ENCODE peak calls at places on chromosomes 1 and 21, in six cellular contexts. U is hippocampal formation, B is HuH-7.5, F is cardiac fibroblast, L is GM03348, X is left ventricle myocardium superior. D is an unnamed sample.

GRCh38 chr1:165409957-165410356 is 35.0 kb downstream of the RXRG start:
- DNase-seq in U (no peak), B (no peak), F (no peak), L (no peak), X (no peak), D (no peak)

GRCh38 chr1:46131727-46132528 is 501 bp downstream of the PIK3R3 start:
- DNase-seq in U (no peak), B (no peak), F (peak; percentile 33), L (peak; percentile 19), X (peak; percentile 40), D (peak; percentile 27)

GRCh38 chr1:184367427-184368038 is 19.3 kb upstream of the C1orf21 start:
- DNase-seq in U (no peak), B (no peak), F (no peak), L (no peak), X (no peak), D (no peak)

GRCh38 chr21:44854391-44854663 is 19.2 kb downstream of the PTTG1IP start:
- DNase-seq in U (no peak), B (no peak), F (no peak), L (no peak), X (no peak), D (peak; percentile 63)

GRCh38 chr1:74053407-74053806 is 144.6 kb downstream of the LRRIQ3 start:
- DNase-seq in U (no peak), B (no peak), F (no peak), L (no peak), X (no peak), D (no peak)

GRCh38 chr1:15236226-15237145 is 10.5 kb upstream of the FHAD1 start:
- DNase-seq in U (no peak), B (no peak), F (peak; percentile 25), L (peak; percentile 24), X (no peak), D (peak; percentile 10)

GRCh38 chr1:31396633-31397351 is 16.2 kb upstream of the SERINC2 start:
- DNase-seq in U (no peak), B (no peak), F (peak; percentile 89), L (peak; percentile 79), X (no peak), D (peak; percentile 79)

GRCh38 chr1:54813479-54814147 is 12.5 kb upstream of the TTC22 start:
- DNase-seq in U (no peak), B (no peak), F (no peak), L (no peak), X (no peak), D (no peak)

GRCh38 chr1:248924696-248925532 is 18.9 kb downstream of the PGBD2 start:
- DNase-seq in U (peak; percentile 54), B (no peak), F (peak; percentile 62), L (peak; percentile 39), X (no peak), D (peak; percentile 74)

GRCh38 chr1:66733348-66734017 is 18.8 kb upstream of the DYNLT5 start:
- DNase-seq in U (no peak), B (no peak), F (peak; percentile 56), L (no peak), X (no peak), D (no peak)

GRCh38 chr1:9248341-9249262 is 14.0 kb downstream of the H6PD start:
- DNase-seq in U (no peak), B (no peak), F (no peak), L (no peak), X (no peak), D (no peak)

GRCh38 chr21:33109574-33110339 is 39.8 kb downstream of the OLIG1 start:
- DNase-seq in U (no peak), B (no peak), F (no peak), L (no peak), X (no peak), D (peak; percentile 27)

GRCh38 chr1:94708811-94709210 is 111.3 kb upstream of the SLC44A3 start:
- DNase-seq in U (no peak), B (no peak), F (no peak), L (no peak), X (no peak), D (no peak)

GRCh38 chr1:207173396-207173795 is 69.4 kb downstream of the C4BPA start:
- DNase-seq in U (no peak), B (no peak), F (no peak), L (no peak), X (no peak), D (no peak)

GRCh38 chr1:180722586-180722985 is 90.8 kb downstream of the XPR1 start:
- DNase-seq in U (no peak), B (no peak), F (no peak), L (no peak), X (no peak), D (no peak)

GRCh38 chr21:26437326-26438009 is 135.6 kb downstream of the CYYR1 start:
- DNase-seq in U (no peak), B (no peak), F (peak; percentile 66), L (peak; percentile 25), X (no peak), D (no peak)

GRCh38 chr1:181743878-181744312 is 260.6 kb downstream of the CACNA1E start:
- DNase-seq in U (peak; percentile 24), B (no peak), F (no peak), L (no peak), X (no peak), D (no peak)

GRCh38 chr1:48936436-48936835 is 159.7 kb upstream of the BEND5 start:
- DNase-seq in U (no peak), B (no peak), F (no peak), L (no peak), X (no peak), D (no peak)

GRCh38 chr21:45152265-45152746 is 77.9 kb downstream of the ADARB1 start:
- DNase-seq in U (no peak), B (no peak), F (no peak), L (no peak), X (peak; percentile 60), D (peak; percentile 92)

GRCh38 chr1:232462200-232462599 is 167.7 kb downstream of the SIPA1L2 start:
- DNase-seq in U (no peak), B (no peak), F (no peak), L (no peak), X (no peak), D (no peak)

GRCh38 chr1:216587715-216588114 is 135.5 kb downstream of the ESRRG start:
- DNase-seq in U (no peak), B (no peak), F (no peak), L (no peak), X (no peak), D (no peak)

GRCh38 chr1:19932866-19933265 is 9.4 kb upstream of the PLA2G2E start:
- DNase-seq in U (no peak), B (no peak), F (no peak), L (no peak), X (no peak), D (no peak)

GRCh38 chr1:69710484-69710883 is 142.8 kb downstream of the LRRC7 start:
- DNase-seq in U (no peak), B (no peak), F (peak; percentile 7), L (peak; percentile 14), X (no peak), D (no peak)

GRCh38 chr1:201028473-201028889 is 5.0 kb upstream of the KIF21B start:
- DNase-seq in U (peak; percentile 53), B (no peak), F (peak; percentile 45), L (no peak), X (no peak), D (no peak)

GRCh38 chr21:42437786-42438185 is 34.1 kb downstream of the UBASH3A start:
- DNase-seq in U (no peak), B (no peak), F (no peak), L (no peak), X (no peak), D (no peak)

GRCh38 chr1:183029591-183030000 is 6.4 kb downstream of the LAMC1 start:
- DNase-seq in U (no peak), B (no peak), F (peak; percentile 92), L (peak; percentile 48), X (no peak), D (no peak)

GRCh38 chr1:21149862-21150432 is 26.8 kb downstream of the EIF4G3 start:
- DNase-seq in U (peak; percentile 40), B (no peak), F (peak; percentile 93), L (peak; percentile 87), X (peak; percentile 40), D (no peak)

GRCh38 chr1:205920159-205920558 is 23.1 kb downstream of the SLC26A9 start:
- DNase-seq in U (peak; percentile 22), B (no peak), F (peak; percentile 84), L (no peak), X (peak; percentile 74), D (no peak)

GRCh38 chr1:37722181-37723071 is 30.1 kb downstream of the CDCA8 start:
- DNase-seq in U (peak; percentile 72), B (no peak), F (no peak), L (no peak), X (no peak), D (no peak)

GRCh38 chr1:181423301-181423918 is 59.9 kb upstream of the CACNA1E start:
- DNase-seq in U (peak; percentile 54), B (peak; percentile 52), F (peak; percentile 44), L (peak; percentile 56), X (peak; percentile 65), D (peak; percentile 34)

GRCh38 chr1:156578006-156578405 is 1.5 kb upstream of the TTC24 start:
- DNase-seq in U (no peak), B (no peak), F (no peak), L (no peak), X (no peak), D (no peak)

GRCh38 chr1:151251656-151252470 is 2.7 kb upstream of the PSMD4 start:
- DNase-seq in U (peak; percentile 83), B (peak; percentile 64), F (peak; percentile 88), L (peak; percentile 78), X (peak; percentile 57), D (peak; percentile 83)

GRCh38 chr1:154334647-154335350 is 9.5 kb downstream of the ATP8B2 start:
- DNase-seq in U (peak; percentile 67), B (peak; percentile 97), F (peak; percentile 89), L (peak; percentile 89), X (peak; percentile 89), D (peak; percentile 94)

D was measured in Jurkat, Clone E6-1.